ENCODE peak calls at places on chromosomes 5 and 9, in eight cellular contexts. U is neural progenitor cell; X is CD8-positive, alpha-beta T cell; J is PC-3; O is transverse colon; Q is testis; P is HCT116; L is OCI-LY7. I is an unnamed sample. For H3K4me1, the result is how much of the 10 kb centered on the place peaks cover.

GRCh38 chr9:137030528-137030927 is 1.4 kb downstream of the FUT7 start:
- DNase-seq in U (no peak), X (peak), J (no peak), O (no peak), Q (no peak), P (no peak), L (peak), I (no peak)

GRCh38 chr5:68915079-68915478 is 178.7 kb upstream of the SLC30A5 start:
- DNase-seq in U (no peak), X (no peak), J (no peak), O (no peak), Q (no peak), P (no peak), L (no peak), I (no peak)

GRCh38 chr5:93585054-93585751 is 2.2 kb downstream of the NR2F1 start:
- DNase-seq in U (peak), X (no peak), J (peak), O (no peak), Q (no peak), P (no peak), L (no peak), I (no peak)

GRCh38 chr5:14069021-14069420 is 74.1 kb upstream of the TRIO start:
- DNase-seq in U (no peak), X (no peak), J (no peak), O (no peak), Q (no peak), P (no peak), L (no peak), I (no peak)

GRCh38 chr5:156147251-156147947 is 179.6 kb upstream of the SGCD start:
- DNase-seq in U (no peak), X (no peak), J (no peak), O (no peak), Q (no peak), P (no peak), L (no peak), I (no peak)

GRCh38 chr9:37060821-37061220 is 26.8 kb upstream of the PAX5 start:
- DNase-seq in U (no peak), X (no peak), J (no peak), O (no peak), Q (no peak), P (no peak), L (no peak), I (no peak)

GRCh38 chr5:172683696-172684464 is 42.8 kb downstream of the NEURL1B start:
- DNase-seq in U (peak), X (peak), J (no peak), O (no peak), Q (peak), P (no peak), L (no peak), I (no peak)

GRCh38 chr9:33032292-33032691 is 7.2 kb downstream of the DNAJA1 start:
- DNase-seq in U (no peak), X (no peak), J (no peak), O (no peak), Q (no peak), P (no peak), L (no peak), I (no peak)

GRCh38 chr9:35277649-35278359 is 116.0 kb downstream of the UNC13B start:
- DNase-seq in U (no peak), X (no peak), J (no peak), O (no peak), Q (peak), P (no peak), L (no peak), I (peak)

GRCh38 chr5:81633471-81633870 is 117.4 kb downstream of the SSBP2 start:
- DNase-seq in U (no peak), X (no peak), J (no peak), O (no peak), Q (no peak), P (no peak), L (peak), I (no peak)

GRCh38 chr5:176646049-176646706 is 1.1 kb upstream of the TSPAN17 start:
- DNase-seq in U (no peak), X (no peak), J (no peak), O (no peak), Q (no peak), P (no peak), L (no peak), I (no peak)

GRCh38 chr5:136123236-136123768 is 9.3 kb upstream of the SMAD5 start:
- DNase-seq in U (no peak), X (no peak), J (peak), O (peak), Q (no peak), P (peak), L (no peak), I (no peak)

GRCh38 chr9:19485193-19485592 is 76.4 kb downstream of the ACER2 start:
- DNase-seq in U (no peak), X (no peak), J (no peak), O (no peak), Q (no peak), P (no peak), L (no peak), I (no peak)

GRCh38 chr9:5554254-5554653 is 43.9 kb downstream of the PDCD1LG2 start:
- DNase-seq in U (no peak), X (no peak), J (no peak), O (no peak), Q (no peak), P (no peak), L (no peak), I (no peak)

GRCh38 chr5:77168187-77168883 is 42.1 kb upstream of the PDE8B start:
- DNase-seq in U (no peak), X (no peak), J (peak), O (peak), Q (peak), P (no peak), L (no peak), I (peak)

GRCh38 chr9:105142406-105143092 is 101.9 kb upstream of the SLC44A1 start:
- DNase-seq in U (no peak), X (no peak), J (no peak), O (no peak), Q (no peak), P (no peak), L (no peak), I (no peak)

GRCh38 chr9:123314617-123315016 is 41.4 kb upstream of the CRB2 start:
- DNase-seq in U (no peak), X (no peak), J (no peak), O (no peak), Q (no peak), P (no peak), L (no peak), I (no peak)

GRCh38 chr5:3199941-3200340 is 395.7 kb upstream of the IRX1 start:
- DNase-seq in U (no peak), X (no peak), J (no peak), O (no peak), Q (no peak), P (no peak), L (no peak), I (no peak)

DNA sequence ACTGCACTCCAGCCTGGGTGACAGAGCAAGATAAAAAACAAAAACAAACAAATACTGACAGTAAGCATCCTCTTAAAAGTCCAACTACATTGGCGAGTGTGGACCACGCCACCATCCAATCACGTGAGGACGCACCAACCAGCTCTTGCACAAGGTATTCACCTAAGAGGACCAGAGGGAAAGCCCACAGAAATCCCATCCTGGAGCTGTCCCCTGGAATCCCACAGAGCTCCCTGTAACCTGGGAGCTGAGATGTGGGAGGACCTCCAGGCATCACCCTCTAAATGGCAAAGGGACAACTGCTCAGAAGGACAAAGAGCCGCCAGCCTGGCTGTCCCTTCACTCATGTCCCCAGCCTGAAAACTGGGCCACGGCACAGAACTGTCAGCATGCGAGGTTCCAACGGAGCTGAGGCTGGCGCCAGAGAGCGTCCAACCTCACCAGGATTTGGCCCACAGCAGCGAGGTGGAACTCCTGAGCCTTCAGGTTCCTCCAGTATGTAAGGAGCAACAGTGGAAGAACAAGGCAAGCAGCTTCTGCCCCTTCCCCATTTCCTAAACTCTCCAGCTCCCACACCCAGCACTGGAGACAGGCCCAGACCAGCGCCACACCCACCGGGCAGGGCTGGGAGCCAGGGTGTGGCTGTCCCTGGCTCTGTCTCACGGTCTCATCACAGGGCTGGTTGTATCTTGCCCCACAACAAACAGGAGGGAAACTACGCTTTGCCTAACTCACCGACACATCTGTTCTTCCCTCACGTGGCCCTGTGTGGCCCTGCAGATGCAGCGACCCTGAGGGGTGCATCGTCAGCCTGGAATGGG is 15.2 kb downstream of the IPPK start:
- DNase-seq in U (no peak), X (no peak), J (peak), O (no peak), Q (no peak), P (no peak), L (no peak), I (no peak)
- H3K27ac ChIP-seq in U (no peak), X (no peak), J (no peak), O (no peak), Q (no peak), P (no peak), L (no peak), I (no peak)

GRCh38 chr9:116589392-116590354 is 97.4 kb upstream of the TRIM32 start:
- DNase-seq in U (peak), X (no peak), J (peak), O (no peak), Q (peak), P (peak), L (peak), I (no peak)
- TF ChIP-seq CTCF in U (peak), X (peak), J (peak), O (peak), Q (peak), P (peak), L (peak), I (no peak)

GRCh38 chr5:72848474-72849428 is 32.3 kb downstream of the TNPO1 start:
- DNase-seq in U (peak), X (peak), J (peak), O (peak), Q (peak), P (no peak), L (peak), I (peak)
- H3K4me1 ChIP-seq in U (under half), X (under half), J (under half), O (under half), Q (under half), P (under half), L (under half), I (under half)

DNA sequence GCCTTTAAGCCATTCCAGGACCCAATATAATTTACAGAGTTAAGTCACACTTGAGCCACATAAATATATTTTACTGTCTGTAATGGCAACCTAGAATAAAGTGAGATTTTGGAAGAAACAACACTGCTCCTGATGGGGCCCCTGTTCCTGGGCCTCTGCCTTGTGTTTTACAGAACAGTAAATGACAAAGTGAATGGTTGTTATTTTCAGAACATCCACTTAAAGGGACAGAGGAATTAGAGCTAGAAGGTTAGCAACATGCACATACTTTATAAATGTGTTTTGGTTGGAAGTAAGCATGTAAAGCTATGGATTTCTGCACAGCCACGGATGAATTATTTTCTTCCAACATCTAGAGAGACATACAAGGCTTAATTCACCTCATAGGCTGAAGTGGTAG is 3.6 kb downstream of the PTGER4 start:
- DNase-seq in U (no peak), X (no peak), J (no peak), O (no peak), Q (no peak), P (no peak), L (no peak), I (no peak)
- H3K27ac ChIP-seq in U (no peak), X (peak), J (no peak), O (peak), Q (no peak), P (no peak), L (no peak), I (peak)

I was measured in tibial artery.